ENCODE peak calls at places on chromosomes 2 and 18, in seven cellular contexts. R is HCT116, X is H1, S is SK-N-SH, K is HepG2, C is GM12878, J is K562. G is an unnamed sample. For H3K4me1, the result is how much of the 10 kb centered on the place peaks cover.

GRCh38 chr18:45384137-45384998 is 230.9 kb upstream of the SLC14A2 start:
- DNase-seq in R (peak), X (peak), S (peak), K (peak), C (peak), J (peak), G (peak)

GRCh38 chr2:195331124-195331523 is 325.9 kb upstream of the SLC39A10 start:
- DNase-seq in R (no peak), X (no peak), S (no peak), K (no peak), C (no peak), J (peak), G (no peak)

GRCh38 chr18:32049393-32050161 is 31.0 kb downstream of the RNF125 start:
- DNase-seq in R (no peak), X (no peak), S (no peak), K (no peak), C (no peak), J (no peak), G (no peak)

GRCh38 chr2:230974096-230974913 is 21.6 kb upstream of the SPATA3 start:
- DNase-seq in R (no peak), X (no peak), S (no peak), K (no peak), C (peak), J (no peak), G (no peak)

GRCh38 chr2:186595219-186595618 is 5.4 kb downstream of the ITGAV start:
- DNase-seq in R (no peak), X (no peak), S (no peak), K (peak), C (no peak), J (peak), G (no peak)

GRCh38 chr18:513826-514530 is 13.5 kb upstream of the COLEC12 start:
- DNase-seq in R (no peak), X (no peak), S (no peak), K (no peak), C (no peak), J (no peak), G (no peak)

GRCh38 chr2:112465373-112465772 is 16.6 kb upstream of the TTL start:
- DNase-seq in R (no peak), X (no peak), S (peak), K (peak), C (no peak), J (peak), G (no peak)

GRCh38 chr2:109348190-109348589 is 219.2 kb downstream of the SH3RF3 start:
- DNase-seq in R (no peak), X (no peak), S (no peak), K (no peak), C (no peak), J (no peak), G (no peak)

GRCh38 chr2:174760845-174761473 is 3.3 kb downstream of the CHRNA1 start:
- DNase-seq in R (no peak), X (no peak), S (no peak), K (no peak), C (no peak), J (no peak), G (no peak)

GRCh38 chr18:48930926-48931325 is 19.8 kb downstream of the SMAD7 start:
- DNase-seq in R (no peak), X (no peak), S (no peak), K (no peak), C (no peak), J (no peak), G (no peak)

GRCh38 chr18:48929212-48929612 is 21.6 kb downstream of the SMAD7 start:
- DNase-seq in R (no peak), X (no peak), S (no peak), K (no peak), C (no peak), J (no peak), G (no peak)

GRCh38 chr18:48929951-48930713 is 20.6 kb downstream of the SMAD7 start:
- DNase-seq in R (no peak), X (no peak), S (peak), K (peak), C (no peak), J (no peak), G (no peak)

GRCh38 chr18:48927286-48928080 is 23.3 kb downstream of the SMAD7 start:
- DNase-seq in R (no peak), X (no peak), S (no peak), K (no peak), C (no peak), J (no peak), G (no peak)

GRCh38 chr18:48928787-48929186 is 22.0 kb downstream of the SMAD7 start:
- DNase-seq in R (no peak), X (no peak), S (peak), K (peak), C (peak), J (no peak), G (no peak)
- H3K4me3 ChIP-seq in R (no peak), X (no peak), S (no peak), K (peak), C (peak), J (no peak), G (no peak)

GRCh38 chr2:42274872-42275271 is 86.1 kb downstream of the COX7A2L start:
- DNase-seq in R (no peak), X (no peak), S (peak), K (no peak), C (no peak), J (no peak), G (no peak)
- TF ChIP-seq YY1 in R (no peak), X (no peak), S (no peak), K (no peak), C (no peak), J (no peak), G (no peak)

GRCh38 chr18:77099501-77100370 is 32.8 kb downstream of the MBP start:
- DNase-seq in R (no peak), X (no peak), S (no peak), K (no peak), C (no peak), J (no peak), G (no peak)

GRCh38 chr18:77100751-77101355 is 31.7 kb downstream of the MBP start:
- DNase-seq in R (no peak), X (no peak), S (no peak), K (no peak), C (no peak), J (no peak), G (no peak)

GRCh38 chr18:77103181-77103875 is 29.3 kb downstream of the MBP start:
- DNase-seq in R (no peak), X (no peak), S (no peak), K (no peak), C (no peak), J (no peak), G (no peak)

GRCh38 chr18:77102246-77103040 is 30.1 kb downstream of the MBP start:
- DNase-seq in R (no peak), X (no peak), S (peak), K (no peak), C (peak), J (no peak), G (no peak)

GRCh38 chr18:77101410-77102245 is 31.0 kb downstream of the MBP start:
- DNase-seq in R (peak), X (no peak), S (peak), K (no peak), C (peak), J (no peak), G (peak)
- H3K4me1 ChIP-seq in R (under half), X (under half), S (under half), K (under half), C (half or more), J (under half), G (under half)

DNA sequence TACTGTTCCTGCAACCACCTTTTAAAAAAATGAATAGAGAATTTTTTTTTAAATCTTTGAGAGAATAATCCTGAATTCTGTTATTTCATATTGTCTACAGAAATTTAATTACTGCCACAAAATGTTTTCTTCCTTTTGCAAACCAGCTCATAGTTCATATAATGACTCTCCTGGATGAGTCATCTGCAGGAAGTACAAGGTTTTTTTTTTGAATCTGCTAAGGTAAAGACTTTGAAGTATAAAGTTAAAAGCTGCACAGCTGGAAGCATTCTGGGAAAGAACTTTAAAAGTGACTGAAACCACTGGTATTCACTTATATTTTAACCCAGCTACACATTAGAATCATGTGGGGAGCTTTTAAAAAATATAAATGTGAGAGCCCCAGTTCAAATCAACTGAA is 25.4 kb downstream of the SESTD1 start:
- DNase-seq in R (peak), X (no peak), S (no peak), K (peak), C (no peak), J (no peak), G (no peak)
- H3K4me3 ChIP-seq in R (no peak), X (no peak), S (no peak), K (peak), C (no peak), J (no peak), G (no peak)

DNA sequence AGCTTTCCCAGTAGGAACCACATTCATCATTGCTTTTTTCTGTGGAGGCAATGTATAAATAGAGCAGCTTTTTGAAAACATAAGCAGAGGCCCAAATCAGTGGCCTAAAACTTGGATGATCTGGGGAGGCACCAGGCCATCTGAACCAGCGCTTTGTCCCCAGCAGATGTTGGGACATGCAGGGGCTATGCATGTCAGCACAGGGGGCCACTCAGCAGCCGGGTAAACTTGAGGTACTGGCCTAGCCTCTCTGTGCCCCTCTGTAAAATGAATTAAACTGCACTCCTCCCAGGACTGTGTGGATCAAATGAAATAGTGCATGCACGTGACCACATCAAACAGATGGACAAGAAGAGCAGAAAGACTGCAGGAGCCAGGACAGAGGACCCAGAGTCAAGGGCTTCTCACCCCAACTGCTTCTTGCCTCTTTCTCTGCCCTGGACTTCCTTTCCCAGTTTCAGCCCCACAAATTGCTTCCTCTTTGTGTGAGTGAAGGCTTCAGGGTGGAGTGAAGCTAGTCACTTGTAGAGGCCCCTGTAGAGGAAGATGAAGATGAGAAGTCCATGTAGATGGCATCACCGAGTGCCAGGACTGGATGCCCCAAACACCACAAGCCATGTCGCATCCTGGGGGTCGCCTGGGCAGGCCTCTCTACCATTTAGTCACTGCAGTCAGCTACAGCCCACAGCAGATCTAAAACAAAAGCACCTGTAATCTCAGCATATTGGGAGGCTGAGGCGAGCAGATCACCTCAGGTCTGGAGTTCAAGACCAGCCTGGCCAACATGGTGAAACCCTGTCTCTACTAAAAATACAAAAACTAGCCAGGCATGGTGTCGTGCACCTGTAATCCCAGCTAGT is 53.2 kb downstream of the IMPA2 start:
- DNase-seq in R (no peak), X (no peak), S (no peak), K (no peak), C (no peak), J (no peak), G (no peak)
- TF ChIP-seq YY1 in R (no peak), X (no peak), S (no peak), K (no peak), C (no peak), J (no peak), G (no peak)

GRCh38 chr2:46175409-46175808 is 121.8 kb upstream of the EPAS1 start:
- DNase-seq in R (no peak), X (no peak), S (no peak), K (no peak), C (no peak), J (no peak), G (no peak)

GRCh38 chr2:46173030-46173429 is 124.2 kb upstream of the EPAS1 start:
- DNase-seq in R (no peak), X (no peak), S (no peak), K (no peak), C (no peak), J (no peak), G (no peak)

GRCh38 chr2:46171996-46172546 is 125.1 kb upstream of the EPAS1 start:
- DNase-seq in R (peak), X (no peak), S (peak), K (peak), C (no peak), J (no peak), G (no peak)

GRCh38 chr2:46174559-46175170 is 122.5 kb upstream of the EPAS1 start:
- DNase-seq in R (no peak), X (no peak), S (no peak), K (no peak), C (no peak), J (no peak), G (no peak)

GRCh38 chr2:46173636-46174253 is 123.5 kb upstream of the EPAS1 start:
- DNase-seq in R (no peak), X (no peak), S (no peak), K (peak), C (no peak), J (no peak), G (no peak)
- H3K4me1 ChIP-seq in R (under half), X (under half), S (under half), K (under half), C (under half), J (under half), G (under half)

DNA sequence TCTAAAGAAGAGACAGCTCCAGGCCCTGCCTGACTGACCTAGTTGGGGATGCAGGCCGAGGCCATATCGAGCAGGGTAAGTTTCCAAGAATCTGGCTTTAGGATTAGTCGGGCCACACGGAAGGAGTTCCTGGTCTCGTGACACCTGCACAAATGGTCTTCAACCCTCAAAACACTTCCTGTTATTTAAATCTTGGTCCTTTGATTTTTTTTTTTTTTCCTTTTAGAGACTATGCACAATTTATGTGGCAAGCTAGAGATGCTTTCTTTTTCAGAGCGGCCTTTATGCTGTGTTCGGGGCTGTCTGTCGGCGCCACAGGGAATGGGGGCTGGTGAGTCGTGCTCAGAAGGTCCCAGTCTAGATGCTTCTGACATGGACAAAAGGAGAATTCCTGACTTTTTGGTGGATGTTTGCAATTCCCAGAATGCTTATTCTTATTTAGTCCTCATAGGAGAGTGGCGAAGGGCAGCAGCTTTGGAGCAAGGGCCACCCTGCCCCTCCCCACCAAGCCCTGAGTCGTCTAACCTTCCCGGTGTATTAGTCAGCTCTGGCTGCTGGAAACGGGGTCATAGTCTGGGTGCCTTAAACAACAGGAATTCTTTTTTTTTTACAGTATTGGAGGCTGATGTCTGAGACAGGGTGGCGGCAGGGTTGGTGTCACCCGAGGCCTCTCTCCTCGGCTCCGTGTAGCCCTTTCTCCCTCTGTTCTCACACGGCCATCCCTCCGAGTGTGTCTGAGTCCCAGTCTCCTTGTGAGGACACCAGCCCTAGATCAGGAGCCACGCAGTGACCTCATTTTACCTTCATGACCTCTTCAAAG is 27.4 kb downstream of the HPCAL1 start:
- DNase-seq in R (no peak), X (no peak), S (no peak), K (peak), C (no peak), J (no peak), G (peak)
- H3K4me3 ChIP-seq in R (peak), X (no peak), S (no peak), K (peak), C (peak), J (no peak), G (no peak)

GRCh38 chr2:66423391-66423790 is 11.5 kb upstream of the MEIS1 start:
- DNase-seq in R (no peak), X (no peak), S (no peak), K (no peak), C (no peak), J (no peak), G (no peak)
- TF ChIP-seq YY1 in R (no peak), X (no peak), S (no peak), K (no peak), C (no peak), J (no peak), G (no peak)